ENCODE peak calls at places on chromosomes 2 and 18, in seven cellular contexts. D, Q, M, Y, R, U and K are unnamed samples. For H3K9me3, the result is how much of the 10 kb centered on the place peaks cover.

GRCh38 chr2:11343626-11344341 is 652 bp downstream of the ROCK2 start:
- DNase-seq in M (peak), Y (no peak), U (peak), Q (no peak), D (peak), R (peak), K (no peak)

GRCh38 chr2:240327566-240327965 is 107.9 kb upstream of the GPC1 start:
- DNase-seq in R (no peak), U (no peak), D (no peak), M (no peak), Q (no peak), Y (no peak), K (no peak)

GRCh38 chr2:239831272-239831731 is 193.8 kb downstream of the NDUFA10 start:
- DNase-seq in R (peak), D (no peak), M (no peak), Q (no peak), U (no peak), Y (no peak), K (no peak)

GRCh38 chr2:28135324-28135723 is 244.8 kb downstream of the BABAM2 start:
- DNase-seq in R (no peak), U (no peak), Y (no peak), Q (no peak), D (no peak), M (no peak), K (no peak)

GRCh38 chr2:159497256-159497655 is 119.1 kb downstream of the BAZ2B start:
- DNase-seq in Q (peak), R (peak), D (peak), M (peak), Y (peak), U (peak), K (no peak)

GRCh38 chr2:86017901-86018896 is 87.5 kb downstream of the POLR1A start:
- DNase-seq in Q (no peak), D (peak), Y (no peak), R (peak), U (no peak), M (no peak), K (no peak)

GRCh38 chr2:159093496-159093895 is 125.1 kb downstream of the TANC1 start:
- DNase-seq in D (no peak), U (peak), Y (peak), R (peak), Q (no peak), M (peak), K (no peak)

GRCh38 chr2:99562516-99562915 is 72.7 kb upstream of the REV1 start:
- DNase-seq in D (no peak), Y (no peak), Q (no peak), U (peak), M (no peak), R (no peak), K (no peak)

GRCh38 chr18:31977270-31977872 is 34.4 kb upstream of the TRAPPC8 start:
- DNase-seq in M (peak), D (no peak), Q (peak), R (peak), U (peak), Y (peak), K (peak)

GRCh38 chr2:141869572-141869971 is 261.2 kb downstream of the LRP1B start:
- DNase-seq in Q (no peak), U (no peak), D (no peak), R (no peak), Y (no peak), M (no peak), K (no peak)

GRCh38 chr2:225130093-225130492 is 87.8 kb upstream of the DOCK10 start:
- DNase-seq in U (no peak), M (no peak), R (no peak), Q (no peak), D (no peak), Y (no peak), K (no peak)

GRCh38 chr2:31414601-31415241 is at the start of gene XDH:
- DNase-seq in Q (no peak), R (no peak), Y (no peak), M (peak), U (peak), D (peak), K (no peak)

GRCh38 chr2:3778841-3779505 is 75.6 kb downstream of the DCDC2C start:
- DNase-seq in R (no peak), Y (no peak), Q (no peak), D (no peak), M (no peak), U (no peak), K (no peak)

GRCh38 chr2:95552911-95553310 is 38.9 kb upstream of the TRIM43 start:
- DNase-seq in D (no peak), U (peak), Q (no peak), M (no peak), Y (no peak), R (no peak), K (no peak)

GRCh38 chr2:167381349-167381748 is 493.1 kb downstream of the XIRP2 start:
- DNase-seq in M (no peak), Y (no peak), D (no peak), R (no peak), Q (no peak), U (no peak), K (no peak)

GRCh38 chr2:223576873-223577272 is 25.3 kb downstream of the SCG2 start:
- DNase-seq in Y (peak), M (peak), D (peak), Q (peak), U (peak), R (no peak), K (no peak)

GRCh38 chr2:69926849-69927515 is 12.1 kb downstream of the MXD1 start:
- DNase-seq in Y (peak), Q (no peak), U (peak), D (no peak), R (no peak), M (no peak), K (no peak)

GRCh38 chr2:15808221-15808574 is 132.2 kb upstream of the MYCN start:
- DNase-seq in Q (no peak), R (no peak), D (no peak), U (no peak), Y (no peak), M (no peak), K (no peak)

GRCh38 chr2:23414876-23415275 is 29.9 kb downstream of the KLHL29 start:
- DNase-seq in Y (no peak), Q (no peak), M (no peak), U (peak), R (no peak), D (no peak), K (no peak)

GRCh38 chr2:75173746-75174145 is 25.6 kb downstream of the TACR1 start:
- DNase-seq in Y (no peak), Q (no peak), R (no peak), U (no peak), D (no peak), M (no peak), K (no peak)

GRCh38 chr2:102021776-102022175 is 30.0 kb downstream of the IL1R2 start:
- DNase-seq in Y (peak), D (no peak), Q (no peak), U (peak), M (no peak), R (peak), K (no peak)

GRCh38 chr2:237412646-237413292 is 1.2 kb downstream of the COL6A3 start:
- DNase-seq in R (no peak), D (no peak), Q (no peak), Y (no peak), M (no peak), U (peak), K (no peak)

GRCh38 chr18:35736696-35737095 is 155.2 kb downstream of the GALNT1 start:
- DNase-seq in U (peak), Y (no peak), R (no peak), M (no peak), Q (no peak), D (no peak), K (no peak)

GRCh38 chr18:79572093-79572780 is 107.4 kb upstream of the CTDP1 start:
- DNase-seq in D (no peak), U (no peak), Y (no peak), Q (no peak), M (no peak), R (no peak), K (no peak)

GRCh38 chr18:41075212-41075611 is 879.8 kb upstream of the PIK3C3 start:
- DNase-seq in Y (peak), R (peak), U (peak), M (peak), Q (no peak), D (no peak), K (no peak)

GRCh38 chr2:73963385-73964120 is 21.2 kb upstream of the TET3 start:
- DNase-seq in Y (no peak), Q (no peak), R (no peak), U (no peak), M (no peak), D (no peak), K (no peak)

GRCh38 chr2:225590932-225591331 is 191.4 kb downstream of the NYAP2 start:
- DNase-seq in D (no peak), U (no peak), R (no peak), M (no peak), Y (no peak), Q (no peak), K (no peak)

GRCh38 chr2:175180701-175181103 is 808 bp downstream of the ATP5MC3 start:
- DNase-seq in Y (peak), R (peak), D (no peak), U (peak), M (peak), Q (no peak), K (no peak)

GRCh38 chr2:106193491-106193976 is 567 bp downstream of the UXS1 start:
- DNase-seq in Q (no peak), U (peak), D (no peak), R (peak), M (peak), Y (no peak), K (no peak)

GRCh38 chr2:134128746-134129145 is 125.1 kb upstream of the MGAT5 start:
- DNase-seq in Q (no peak), M (no peak), R (no peak), U (no peak), D (no peak), Y (no peak), K (no peak)

GRCh38 chr18:44729631-44730101 is 49.0 kb downstream of the SETBP1 start:
- DNase-seq in Q (no peak), U (peak), D (peak), M (peak), Y (peak), R (no peak), K (peak)

GRCh38 chr2:148903294-148903693 is 28.3 kb downstream of the KIF5C start:
- DNase-seq in R (no peak), Q (no peak), D (no peak), M (no peak), Y (no peak), U (no peak), K (no peak)

GRCh38 chr2:165953306-165953654 is 296 bp downstream of the TTC21B start:
- DNase-seq in Q (peak), Y (no peak), U (no peak), D (peak), R (no peak), M (no peak), K (no peak)

GRCh38 chr2:48398285-48399135 is 131.4 kb upstream of the STON1 start:
- DNase-seq in R (no peak), D (no peak), Q (no peak), M (no peak), U (no peak), Y (peak), K (no peak)

GRCh38 chr2:46210063-46210462 is 87.1 kb upstream of the EPAS1 start:
- DNase-seq in U (no peak), Y (no peak), Q (no peak), M (no peak), D (peak), R (peak), K (no peak)

GRCh38 chr2:74260495-74260894 is 62.1 kb downstream of the MTHFD2 start:
- DNase-seq in U (no peak), Q (no peak), M (no peak), D (no peak), Y (no peak), R (no peak), K (no peak)

GRCh38 chr2:11495844-11496271 is 29.9 kb upstream of the E2F6 start:
- DNase-seq in U (no peak), Q (no peak), M (peak), D (no peak), Y (no peak), R (no peak), K (no peak)

GRCh38 chr2:240672076-240672700 is 10.5 kb downstream of the AQP12B start:
- DNase-seq in Q (no peak), U (no peak), Y (no peak), D (no peak), R (no peak), M (no peak), K (no peak)

GRCh38 chr2:70978388-70979357 is at the start of gene ANKRD53:
- DNase-seq in R (peak), U (peak), M (peak), Q (no peak), D (no peak), Y (peak), K (no peak)
- H3K27ac ChIP-seq in R (peak), U (peak), M (peak), Q (no peak), D (no peak), Y (peak), K (no peak)

GRCh38 chr18:37537868-37538525 is 27.6 kb downstream of the CELF4 start:
- DNase-seq in Y (peak), R (peak), U (peak), M (peak), D (no peak), Q (peak), K (no peak)
- TF ChIP-seq EZH2 in Y (no peak), R (no peak), U (peak), M (no peak), D (no peak), Q (no peak), K (no peak)

GRCh38 chr2:421406-421805 is 133.5 kb upstream of the ALKAL2 start:
- DNase-seq in R (no peak), Y (no peak), M (no peak), D (no peak), U (no peak), Q (no peak), K (no peak)

GRCh38 chr2:424306-425172 is 136.6 kb upstream of the ALKAL2 start:
- DNase-seq in D (peak), R (no peak), U (no peak), Y (peak), M (no peak), Q (no peak), K (no peak)

GRCh38 chr2:425947-426346 is 138.1 kb upstream of the ALKAL2 start:
- DNase-seq in M (no peak), R (no peak), U (no peak), D (no peak), Y (no peak), Q (no peak), K (no peak)

GRCh38 chr2:422676-423435 is 135.0 kb upstream of the ALKAL2 start:
- DNase-seq in Q (no peak), Y (no peak), U (no peak), M (no peak), D (no peak), R (no peak), K (no peak)

GRCh38 chr2:423479-423878 is 135.6 kb upstream of the ALKAL2 start:
- DNase-seq in Y (no peak), Q (no peak), M (no peak), D (no peak), U (no peak), R (no peak), K (no peak)
- H3K9me3 ChIP-seq in Y (under half), Q (under half), M (under half), D (under half), U (under half), R (under half), K (under half)

GRCh38 chr18:58618822-58619553 is 9.9 kb downstream of the ALPK2 start:
- DNase-seq in M (no peak), R (no peak), Y (peak), U (no peak), Q (no peak), D (no peak), K (no peak)
- H3K27ac ChIP-seq in M (no peak), R (no peak), Y (no peak), U (no peak), Q (no peak), D (no peak), K (no peak)

DNA sequence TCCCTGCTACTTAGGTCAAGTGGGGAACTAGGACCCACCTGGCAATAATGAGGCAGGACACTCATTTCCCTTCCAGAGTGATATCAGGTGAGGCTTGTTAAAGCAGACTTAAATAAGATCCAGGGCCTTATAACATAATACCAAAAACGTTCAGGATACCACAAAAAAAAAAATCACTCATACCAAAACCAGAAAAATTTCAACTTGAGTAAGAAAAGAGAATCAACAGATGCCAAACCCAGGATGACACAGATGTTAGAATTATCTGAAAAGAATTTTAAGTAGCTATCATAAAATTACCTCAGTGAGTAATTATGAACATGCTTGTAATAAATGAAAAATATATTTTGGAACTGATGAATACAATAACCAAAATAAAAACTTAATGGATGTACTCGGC is 255.6 kb upstream of the OSR1 start:
- DNase-seq in R (no peak), M (no peak), Y (no peak), U (peak), Q (no peak), D (no peak), K (no peak)
- TF ChIP-seq EZH2 in R (no peak), M (no peak), Y (no peak), U (no peak), Q (no peak), D (no peak), K (no peak)